ENCODE peak calls at places on chromosomes 16 and 17, in six cellular contexts. J is mucosa of descending colon, X is RWPE1, N is WTC11, M is hepatocyte, Y is BJ. P is an unnamed sample.

GRCh38 chr16:84461504-84462295 is 42.8 kb downstream of the MEAK7 start:
- DNase-seq in J (peak; percentile 28), X (no peak), N (no peak), M (no peak), Y (no peak), P (no peak)

GRCh38 chr17:78817123-78817522 is 23.5 kb downstream of the USP36 start:
- DNase-seq in J (no peak), X (no peak), N (no peak), M (no peak), Y (no peak), P (no peak)

GRCh38 chr17:10815318-10815717 is 11.4 kb upstream of the TMEM238L start:
- DNase-seq in J (peak; percentile 83), X (no peak), N (no peak), M (no peak), Y (no peak), P (no peak)

GRCh38 chr17:4509402-4509801 is 10.7 kb downstream of the SPNS2 start:
- DNase-seq in J (no peak), X (no peak), N (no peak), M (no peak), Y (no peak), P (no peak)

GRCh38 chr17:48427598-48427997 is 2.4 kb downstream of the SKAP1 start:
- DNase-seq in J (no peak), X (no peak), N (no peak), M (no peak), Y (no peak), P (no peak)

GRCh38 chr17:36728030-36728991 is 126.9 kb downstream of the MRM1 start:
- DNase-seq in J (no peak), X (no peak), N (no peak), M (no peak), Y (no peak), P (no peak)

GRCh38 chr17:32549559-32549958 is 62.8 kb downstream of the CDK5R1 start:
- DNase-seq in J (no peak), X (no peak), N (no peak), M (no peak), Y (no peak), P (no peak)

GRCh38 chr17:56292628-56293027 is 139.4 kb downstream of the ANKFN1 start:
- DNase-seq in J (no peak), X (peak; percentile 6), N (no peak), M (no peak), Y (no peak), P (no peak)

GRCh38 chr16:54145881-54146280 is 140.7 kb downstream of the IRX3 start:
- DNase-seq in J (no peak), X (no peak), N (no peak), M (no peak), Y (no peak), P (no peak)

GRCh38 chr17:47905221-47905733 is 9.2 kb downstream of the SP2 start:
- DNase-seq in J (no peak), X (no peak), N (no peak), M (no peak), Y (peak; percentile 60), P (no peak)

GRCh38 chr16:23836404-23837291 is 865 bp downstream of the PRKCB start:
- DNase-seq in J (peak; percentile 77), X (no peak), N (peak; percentile 74), M (peak; percentile 13), Y (no peak), P (peak; percentile 8)

GRCh38 chr17:78365561-78366108 is 5.8 kb upstream of the SOCS3 start:
- DNase-seq in J (no peak), X (no peak), N (peak; percentile 92), M (peak; percentile 72), Y (no peak), P (peak; percentile 44)

DNA sequence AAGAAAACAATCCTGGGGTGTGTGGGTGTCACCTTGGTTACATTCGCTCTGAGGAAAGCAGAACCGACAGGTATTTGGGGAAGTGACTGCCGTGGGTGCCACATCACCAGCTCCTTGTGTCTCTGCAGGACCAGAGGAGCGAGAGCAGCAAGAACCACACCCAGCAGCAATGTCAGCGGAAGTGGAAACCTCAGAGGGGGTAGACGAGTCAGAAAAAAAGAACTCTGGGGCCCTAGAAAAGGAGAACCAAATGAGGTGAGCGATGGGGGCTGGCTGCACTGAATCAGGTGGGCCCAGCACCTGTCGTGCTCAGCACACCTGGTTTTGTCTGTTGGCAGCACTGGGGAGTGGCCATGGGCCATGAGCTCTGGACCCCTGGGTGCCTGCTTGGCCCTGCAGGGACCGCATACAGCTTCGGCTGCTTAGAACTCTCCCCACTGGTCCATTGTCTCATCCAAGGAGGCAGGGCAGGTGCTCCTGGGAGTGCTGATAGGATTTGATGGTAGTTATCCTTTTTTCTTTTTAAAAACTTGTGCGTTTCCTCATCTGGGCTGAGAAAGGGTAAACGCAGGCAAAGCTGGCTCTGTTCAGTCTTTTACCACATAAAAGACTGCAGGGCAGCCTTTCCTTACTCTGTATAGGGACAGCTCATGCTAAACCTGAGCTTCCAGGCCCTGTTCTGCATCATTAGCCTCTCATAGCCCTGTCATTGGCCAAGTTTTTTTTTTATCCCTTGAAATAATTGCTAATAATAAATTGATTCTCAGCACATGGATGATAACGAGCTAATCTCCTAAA is 29.4 kb downstream of the HMOX2 start:
- DNase-seq in J (peak; percentile 86), X (no peak), N (no peak), M (no peak), Y (no peak), P (no peak)
- TF ChIP-seq CTCF in J (no peak), X (no peak), N (no peak), M (no peak), Y (no peak), P (no peak)

GRCh38 chr16:61146429-61146828 is 889.8 kb downstream of the CDH8 start:
- DNase-seq in J (no peak), X (no peak), N (no peak), M (no peak), Y (no peak), P (no peak)

GRCh38 chr16:61150351-61150750 is 885.9 kb downstream of the CDH8 start:
- DNase-seq in J (no peak), X (no peak), N (no peak), M (no peak), Y (no peak), P (no peak)

GRCh38 chr16:61149709-61150108 is 886.5 kb downstream of the CDH8 start:
- DNase-seq in J (no peak), X (no peak), N (no peak), M (no peak), Y (no peak), P (no peak)

DNA sequence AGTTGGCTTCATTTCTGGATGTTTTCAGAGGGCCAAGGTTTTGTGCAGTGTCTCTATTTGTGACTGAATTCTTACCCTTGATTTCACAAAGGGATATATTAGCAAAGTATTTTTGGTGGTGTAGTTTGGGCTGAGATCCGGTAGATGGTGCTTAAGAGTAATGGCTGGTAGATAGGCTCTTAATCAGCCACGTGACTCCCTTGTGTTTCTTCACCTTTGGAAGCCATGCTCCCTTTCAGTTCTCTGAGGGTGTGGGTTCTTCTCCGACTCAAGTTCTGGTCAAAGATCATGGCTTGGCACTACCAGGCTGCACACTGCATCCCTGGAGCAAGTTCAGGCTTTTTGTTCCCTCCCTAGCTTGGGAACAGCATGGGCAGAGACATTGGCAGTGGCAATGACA is 887.3 kb downstream of the CDH8 start:
- DNase-seq in J (no peak), X (peak; percentile 0), N (no peak), M (no peak), Y (no peak), P (no peak)
- TF ChIP-seq CTCF in J (no peak), X (no peak), N (no peak), M (no peak), Y (no peak), P (peak; percentile 22)

GRCh38 chr17:62859146-62859545 is 51.0 kb upstream of the MARCHF10 start:
- DNase-seq in J (no peak), X (no peak), N (no peak), M (no peak), Y (no peak), P (no peak)

GRCh38 chr17:62862251-62862650 is 54.1 kb upstream of the MARCHF10 start:
- DNase-seq in J (no peak), X (no peak), N (no peak), M (no peak), Y (no peak), P (no peak)

GRCh38 chr17:62865586-62865985 is 57.5 kb upstream of the MARCHF10 start:
- DNase-seq in J (no peak), X (no peak), N (no peak), M (no peak), Y (no peak), P (no peak)

GRCh38 chr17:62857526-62857925 is 49.4 kb upstream of the MARCHF10 start:
- DNase-seq in J (no peak), X (no peak), N (no peak), M (no peak), Y (no peak), P (no peak)

DNA sequence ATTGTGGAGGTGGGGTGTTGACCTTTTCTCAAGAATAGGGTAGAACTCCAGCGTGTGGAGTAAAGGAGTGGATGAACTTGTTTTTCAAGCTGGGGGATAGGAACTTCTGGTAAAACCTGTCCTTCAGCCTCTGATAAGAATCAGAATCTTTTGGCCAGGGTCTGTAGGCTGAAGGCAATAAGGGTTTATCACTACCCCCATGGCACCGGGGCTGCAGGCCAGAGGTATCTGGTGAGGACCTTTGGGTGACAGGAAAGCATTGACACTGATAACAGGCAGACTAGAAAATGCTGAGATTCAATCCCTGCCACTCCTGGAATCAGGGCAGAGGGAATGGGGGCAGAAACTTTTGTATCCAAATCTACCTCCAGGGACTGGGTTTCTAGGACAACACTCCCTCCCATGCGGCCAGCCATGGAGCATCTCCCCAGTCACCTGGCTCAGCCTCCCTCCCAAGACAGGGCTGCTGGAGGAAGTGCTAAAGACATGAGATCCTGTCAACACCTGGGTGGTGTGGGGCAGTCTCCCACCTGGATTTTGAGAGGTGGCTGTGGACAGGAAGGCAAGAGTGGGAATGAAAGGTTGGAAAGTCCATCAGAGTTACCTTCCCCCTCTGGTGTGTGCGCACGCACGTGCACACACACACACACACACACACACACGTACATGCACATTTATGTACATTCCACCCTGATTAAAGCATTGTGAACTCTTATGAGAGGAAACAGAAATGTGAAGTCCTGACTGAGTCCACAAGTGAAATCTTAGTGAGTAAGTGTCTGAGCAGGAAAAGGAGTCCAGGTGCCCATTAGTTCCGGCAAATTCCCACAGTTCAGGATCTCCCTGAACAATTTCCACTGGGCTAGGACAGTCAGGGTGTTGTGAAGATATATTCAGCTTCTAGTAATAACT is 53.1 kb upstream of the MARCHF10 start:
- DNase-seq in J (no peak), X (peak; percentile 33), N (no peak), M (peak; percentile 24), Y (no peak), P (no peak)
- TF ChIP-seq CTCF in J (no peak), X (no peak), N (no peak), M (no peak), Y (no peak), P (no peak)

DNA sequence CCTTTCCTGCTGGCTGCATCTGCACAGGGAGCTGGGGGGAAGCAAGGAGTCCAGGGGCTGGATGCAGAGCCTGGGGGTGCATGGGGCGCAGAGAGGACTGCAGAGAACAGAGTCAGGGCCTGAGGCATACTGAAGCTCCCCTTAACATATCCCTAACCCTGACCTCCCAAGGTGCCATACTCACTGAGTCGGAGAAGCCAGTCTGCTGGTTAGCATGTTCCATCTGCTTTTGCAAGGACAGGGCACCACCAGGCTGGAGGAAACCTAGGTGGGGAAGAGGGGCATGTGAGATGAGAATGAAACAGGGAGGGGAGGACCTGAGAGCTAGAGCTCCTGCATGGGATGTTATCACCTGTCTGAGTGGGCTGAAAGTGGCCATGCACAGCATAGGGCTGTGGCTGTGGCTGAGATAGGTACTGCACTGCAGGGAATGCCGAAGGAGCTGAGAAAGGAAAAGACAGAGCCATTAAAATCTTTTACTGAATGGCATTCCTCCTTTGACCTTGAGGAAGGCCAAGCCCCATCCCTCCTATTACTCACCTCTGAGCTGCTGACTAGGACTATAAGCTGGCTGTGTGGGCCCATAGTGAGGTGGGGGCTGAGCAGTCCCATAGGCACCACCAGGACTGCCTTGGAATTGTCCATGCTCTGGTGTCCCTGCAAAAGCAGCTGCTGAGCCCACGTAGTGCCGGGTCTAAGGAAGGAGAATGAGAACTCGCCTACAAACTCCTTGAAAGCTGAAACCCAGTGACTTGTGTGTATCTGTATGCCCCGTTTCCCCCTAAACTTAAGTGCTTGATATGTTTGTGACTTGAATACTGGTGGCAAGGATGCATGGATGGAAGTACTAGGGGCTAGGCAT is 1.9 kb downstream of the GPS2 start:
- DNase-seq in J (no peak), X (peak; percentile 27), N (no peak), M (no peak), Y (no peak), P (no peak)
- TF ChIP-seq CTCF in J (no peak), X (no peak), N (no peak), M (no peak), Y (no peak), P (peak; percentile 49)